ENCODE peak calls at places on chromosomes 11 and 22, in seven cellular contexts. K, O, E, R, A, C and F are unnamed samples.

GRCh38 chr11:46914363-46914762 is 4.0 kb downstream of the LRP4 start:
- DNase-seq in K (no peak), O (no peak), E (no peak), R (no peak), A (no peak), C (no peak), F (no peak)

GRCh38 chr11:31764186-31764730 is 46.9 kb downstream of the PAX6 start:
- DNase-seq in K (no peak), O (no peak), E (no peak), R (no peak), A (no peak), C (no peak), F (no peak)

GRCh38 chr11:75873417-75874148 is 58.6 kb downstream of the UVRAG start:
- DNase-seq in K (no peak), O (peak), E (peak), R (no peak), A (no peak), C (peak), F (no peak)

GRCh38 chr22:50276143-50276542 is 6.0 kb upstream of the MAPK11 start:
- DNase-seq in K (no peak), O (peak), E (peak), R (peak), A (peak), C (peak), F (peak)

GRCh38 chr11:44270403-44271192 is 39.3 kb downstream of the ALX4 start:
- DNase-seq in K (no peak), O (no peak), E (no peak), R (peak), A (no peak), C (no peak), F (no peak)

GRCh38 chr22:29139965-29140782 is 65.5 kb upstream of the EMID1 start:
- DNase-seq in K (no peak), O (no peak), E (no peak), R (no peak), A (peak), C (no peak), F (no peak)

GRCh38 chr11:69718147-69718546 is 14.3 kb upstream of the FGF19 start:
- DNase-seq in K (no peak), O (peak), E (peak), R (peak), A (peak), C (no peak), F (peak)

GRCh38 chr22:21032037-21032842 is at the start of gene SLC7A4:
- DNase-seq in K (no peak), O (no peak), E (no peak), R (peak), A (no peak), C (no peak), F (no peak)

GRCh38 chr11:82229346-82229745 is 504.3 kb downstream of the FAM181B start:
- DNase-seq in K (no peak), O (no peak), E (peak), R (no peak), A (peak), C (no peak), F (peak)

GRCh38 chr11:64633555-64634159 is 42.6 kb downstream of the SLC22A12 start:
- DNase-seq in K (no peak), O (no peak), E (peak), R (no peak), A (no peak), C (no peak), F (no peak)

GRCh38 chr22:17782158-17782557 is 7.9 kb upstream of the BID start:
- DNase-seq in K (no peak), O (no peak), E (no peak), R (no peak), A (no peak), C (no peak), F (no peak)

GRCh38 chr11:3840870-3841425 is at the start of gene RHOG:
- DNase-seq in K (no peak), O (no peak), E (no peak), R (peak), A (peak), C (no peak), F (peak)

GRCh38 chr11:117438371-117439000 is 110.8 kb downstream of the CEP164 start:
- DNase-seq in K (no peak), O (no peak), E (peak), R (no peak), A (no peak), C (no peak), F (no peak)

GRCh38 chr11:65053826-65054503 is 4.4 kb downstream of the NAALADL1 start:
- DNase-seq in K (no peak), O (no peak), E (no peak), R (no peak), A (no peak), C (no peak), F (no peak)

GRCh38 chr11:64092761-64093136 is 57.0 kb downstream of the FLRT1 start:
- DNase-seq in K (no peak), O (no peak), E (peak), R (no peak), A (peak), C (no peak), F (no peak)

GRCh38 chr22:39959640-39960447 is at the start of gene TMA7B:
- DNase-seq in K (no peak), O (peak), E (peak), R (peak), A (no peak), C (no peak), F (peak)

GRCh38 chr11:82586581-82586980 is 147.1 kb downstream of the FAM181B start:
- DNase-seq in K (no peak), O (no peak), E (no peak), R (no peak), A (no peak), C (no peak), F (no peak)

GRCh38 chr11:61963016-61963281 is 4.5 kb downstream of the FTH1 start:
- DNase-seq in K (no peak), O (peak), E (no peak), R (peak), A (no peak), C (no peak), F (no peak)

GRCh38 chr11:15931497-15931896 is 424.8 kb downstream of the SOX6 start:
- DNase-seq in K (no peak), O (no peak), E (no peak), R (no peak), A (no peak), C (no peak), F (no peak)

GRCh38 chr11:62137276-62137861 is 13.6 kb downstream of the INCENP start:
- DNase-seq in K (no peak), O (no peak), E (no peak), R (no peak), A (no peak), C (no peak), F (no peak)

GRCh38 chr11:117837791-117838190 is 13.2 kb upstream of the FXYD2 start:
- DNase-seq in K (no peak), O (no peak), E (no peak), R (no peak), A (no peak), C (no peak), F (no peak)

GRCh38 chr11:70867661-70868060 is 384.7 kb downstream of the SHANK2 start:
- DNase-seq in K (no peak), O (no peak), E (no peak), R (no peak), A (no peak), C (no peak), F (no peak)

GRCh38 chr11:63614136-63614664 is at the start of gene PLAAT3:
- DNase-seq in K (peak), O (peak), E (peak), R (peak), A (no peak), C (no peak), F (peak)

GRCh38 chr22:47618611-47619010 is 856.2 kb downstream of the TBC1D22A start:
- DNase-seq in K (no peak), O (no peak), E (no peak), R (no peak), A (no peak), C (no peak), F (no peak)

GRCh38 chr11:107769189-107769588 is 57.3 kb upstream of the SLN start:
- DNase-seq in K (peak), O (no peak), E (no peak), R (no peak), A (peak), C (no peak), F (no peak)

GRCh38 chr22:31857247-31857646 is 87.1 kb upstream of the YWHAH start:
- DNase-seq in K (no peak), O (no peak), E (no peak), R (peak), A (no peak), C (no peak), F (no peak)

GRCh38 chr11:73164803-73165542 is 22.9 kb upstream of the FCHSD2 start:
- DNase-seq in K (no peak), O (no peak), E (peak), R (no peak), A (no peak), C (no peak), F (no peak)

GRCh38 chr11:20397281-20397680 is 9.8 kb downstream of the PRMT3 start:
- DNase-seq in K (peak), O (peak), E (peak), R (peak), A (peak), C (no peak), F (peak)

GRCh38 chr11:130478881-130479280 is 30.4 kb downstream of the ADAMTS15 start:
- DNase-seq in K (no peak), O (no peak), E (no peak), R (no peak), A (no peak), C (no peak), F (no peak)

GRCh38 chr11:69817265-69818236 is 1.7 kb downstream of the FGF3 start:
- DNase-seq in K (no peak), O (no peak), E (peak), R (peak), A (no peak), C (no peak), F (peak)

GRCh38 chr11:8101421-8101820 is 20.4 kb downstream of the TUB start:
- DNase-seq in K (no peak), O (no peak), E (no peak), R (no peak), A (no peak), C (no peak), F (no peak)

GRCh38 chr11:100827934-100828661 is 141.0 kb downstream of the ARHGAP42 start:
- DNase-seq in K (peak), O (peak), E (no peak), R (no peak), A (peak), C (peak), F (peak)

GRCh38 chr22:39664485-39665200 is 94.1 kb downstream of the CACNA1I start:
- DNase-seq in K (no peak), O (no peak), E (no peak), R (peak), A (no peak), C (no peak), F (no peak)

GRCh38 chr22:44180706-44181032 is at the start of gene PARVG:
- DNase-seq in K (no peak), O (no peak), E (no peak), R (no peak), A (no peak), C (peak), F (no peak)

GRCh38 chr11:14357843-14358728 is 897 bp downstream of the RRAS2 start:
- DNase-seq in K (peak), O (peak), E (peak), R (peak), A (peak), C (no peak), F (peak)

GRCh38 chr11:73931039-73931645 is 19.7 kb upstream of the DNAJB13 start:
- DNase-seq in K (peak), O (peak), E (peak), R (peak), A (peak), C (no peak), F (peak)

GRCh38 chr11:102794382-102794781 is 3.6 kb downstream of the MMP1 start:
- DNase-seq in K (peak), O (peak), E (peak), R (peak), A (peak), C (no peak), F (peak)

GRCh38 chr11:73140213-73141030 is 1.7 kb downstream of the FCHSD2 start:
- DNase-seq in K (no peak), O (peak), E (peak), R (no peak), A (no peak), C (no peak), F (peak)

GRCh38 chr11:123233978-123234340 is 38.9 kb upstream of the CLMP start:
- DNase-seq in K (no peak), O (no peak), E (peak), R (no peak), A (no peak), C (no peak), F (no peak)
- H3K4me3 ChIP-seq in K (no peak), O (no peak), E (no peak), R (no peak), A (no peak), C (no peak), F (no peak)

DNA sequence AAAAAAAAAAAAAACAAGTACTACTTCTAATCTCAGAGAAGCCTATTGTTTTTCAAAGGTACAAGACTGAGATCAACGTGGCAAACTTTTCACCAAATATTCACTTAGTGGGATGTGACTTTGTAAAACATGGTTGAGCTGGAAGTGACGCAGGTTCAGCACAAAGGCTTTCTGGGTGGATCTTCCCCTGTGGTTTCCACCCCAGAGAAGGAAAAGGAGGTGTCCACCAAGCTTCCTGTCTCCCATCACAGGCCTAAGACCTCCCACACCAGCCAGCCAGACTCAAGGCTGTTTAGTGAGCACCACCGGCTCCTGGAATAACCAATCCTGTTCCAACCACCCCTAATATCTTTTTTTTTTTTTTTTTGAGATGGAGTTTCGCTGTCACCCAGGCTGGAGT is 5.7 kb downstream of the TMEM184B start:
- DNase-seq in K (no peak), O (peak), E (peak), R (peak), A (no peak), C (no peak), F (no peak)
- TF ChIP-seq POLR2A in K (no peak), O (no peak), E (no peak), R (no peak), A (no peak), C (no peak), F (no peak)

DNA sequence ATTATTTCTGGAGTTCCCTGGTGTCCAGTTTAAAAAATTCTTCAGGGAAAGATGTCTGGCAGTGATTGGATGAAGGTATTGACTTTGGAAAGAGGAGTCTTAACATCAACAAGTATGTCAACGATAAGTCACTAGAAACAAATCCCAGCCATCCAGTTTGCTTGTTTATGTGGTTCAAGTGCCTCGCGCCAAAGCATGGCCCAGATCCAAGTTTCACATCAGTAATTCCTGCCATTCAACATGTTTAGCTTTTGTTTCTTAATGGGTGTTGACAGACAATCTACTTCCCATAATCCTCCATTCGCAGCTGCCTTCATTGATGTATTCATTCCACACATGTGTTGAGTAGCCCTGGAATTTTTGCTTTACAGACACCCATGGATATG is 77.8 kb downstream of the UBASH3B start:
- DNase-seq in K (no peak), O (peak), E (no peak), R (no peak), A (no peak), C (no peak), F (no peak)
- TF ChIP-seq MAX in K (no peak), O (peak), E (no peak), R (no peak), A (no peak), C (no peak), F (no peak)

DNA sequence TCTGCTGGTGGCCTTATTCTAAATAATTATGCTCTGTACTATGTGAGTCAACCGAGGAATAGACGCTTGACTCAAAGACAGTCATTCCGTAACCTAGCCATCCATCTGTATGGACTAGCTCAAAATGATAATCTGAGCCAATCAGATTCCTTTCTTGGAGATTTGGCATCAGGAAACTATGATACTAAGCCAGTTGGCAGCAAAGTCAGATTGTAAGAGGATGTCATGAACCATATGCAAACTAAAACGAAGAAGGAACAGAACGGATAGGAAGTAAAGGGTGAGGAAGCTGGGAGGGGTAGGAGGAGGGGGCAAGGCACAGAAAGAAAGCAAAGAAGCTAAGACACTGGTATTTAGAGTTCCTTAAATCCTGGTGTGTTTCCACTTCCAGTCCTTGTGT is 10.7 kb upstream of the SESN3 start:
- DNase-seq in K (no peak), O (no peak), E (no peak), R (no peak), A (no peak), C (no peak), F (no peak)
- H3K4me3 ChIP-seq in K (no peak), O (no peak), E (no peak), R (no peak), A (no peak), C (peak), F (no peak)

DNA sequence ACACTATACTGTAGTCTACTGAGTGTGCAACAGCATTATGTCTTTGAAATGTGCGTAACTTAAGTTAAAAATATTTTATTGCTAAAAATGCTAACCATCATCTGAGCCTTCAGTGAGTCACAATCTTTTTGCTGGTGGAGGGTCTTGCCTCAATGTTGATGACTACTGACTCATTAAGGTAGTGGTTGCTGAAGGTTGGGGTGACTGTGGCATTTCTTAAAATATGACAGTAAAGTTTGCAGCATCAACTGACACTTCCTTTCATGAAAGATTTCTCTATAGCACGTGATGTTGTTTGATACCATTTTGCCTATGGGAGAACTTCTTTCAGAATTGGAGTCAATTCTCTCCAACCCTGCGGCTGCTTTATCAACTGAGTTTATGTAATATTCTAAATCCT is 8.5 kb upstream of the CREBZF start:
- DNase-seq in K (no peak), O (no peak), E (no peak), R (no peak), A (no peak), C (no peak), F (no peak)
- TF ChIP-seq POLR2A in K (no peak), O (no peak), E (no peak), R (no peak), A (no peak), C (no peak), F (no peak)

GRCh38 chr11:80155412-80156017 is 714.7 kb upstream of the TENM4 start:
- DNase-seq in K (no peak), O (peak), E (peak), R (peak), A (peak), C (no peak), F (peak)

GRCh38 chr11:80157447-80157846 is 716.6 kb upstream of the TENM4 start:
- DNase-seq in K (no peak), O (no peak), E (no peak), R (no peak), A (no peak), C (no peak), F (no peak)

DNA sequence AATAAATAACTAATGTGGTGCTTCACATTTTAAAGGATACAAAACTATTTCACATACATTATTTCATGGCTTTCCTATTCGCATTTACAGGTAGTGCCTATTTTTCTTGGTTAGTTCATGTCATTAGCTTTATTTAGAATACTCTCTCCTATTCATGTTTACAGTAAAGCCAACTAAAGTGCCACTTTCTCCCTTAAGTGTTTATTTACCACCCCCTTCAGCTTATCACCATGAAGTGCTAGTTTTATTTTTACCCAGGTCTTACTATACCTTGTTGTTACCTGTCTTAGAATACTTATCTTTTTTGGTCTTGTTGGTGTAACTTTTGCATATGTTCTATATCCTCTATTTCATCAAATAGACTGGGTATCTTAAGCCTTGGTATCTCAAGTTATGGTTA is 715.2 kb upstream of the TENM4 start:
- DNase-seq in K (no peak), O (no peak), E (no peak), R (no peak), A (no peak), C (no peak), F (no peak)
- TF ChIP-seq MAX in K (no peak), O (no peak), E (no peak), R (no peak), A (no peak), C (no peak), F (no peak)

GRCh38 chr22:45785458-45785857 is 113.8 kb downstream of the ATXN10 start:
- DNase-seq in K (no peak), O (no peak), E (no peak), R (no peak), A (peak), C (no peak), F (peak)
- H3K4me3 ChIP-seq in K (no peak), O (no peak), E (no peak), R (no peak), A (no peak), C (no peak), F (no peak)